ENCODE peak calls at places on chromosomes 5 and 9, in four cellular contexts. Z, H, I and N are unnamed samples.

GRCh38 chr5:141613344-141613743 is 5.5 kb downstream of the DIAPH1 start:
- DNase-seq in Z (no peak), I (no peak), H (no peak), N (no peak)

GRCh38 chr5:122076023-122076422 is 2.0 kb downstream of the LOX start:
- DNase-seq in H (no peak), I (no peak), Z (no peak), N (no peak)

GRCh38 chr5:154477382-154478223 is 424 bp downstream of the HAND1 start:
- DNase-seq in I (peak), Z (peak), H (no peak), N (no peak)

GRCh38 chr5:134079748-134080581 is 34.5 kb upstream of the TCF7 start:
- DNase-seq in Z (no peak), H (no peak), I (no peak), N (no peak)

GRCh38 chr9:16475996-16476395 is 394.5 kb downstream of the BNC2 start:
- DNase-seq in Z (no peak), H (no peak), I (no peak), N (no peak)

GRCh38 chr5:28896949-28897348 is 1858.6 kb upstream of the CDH9 start:
- DNase-seq in H (no peak), I (no peak), Z (no peak), N (no peak)

GRCh38 chr5:82540301-82540700 is 262.1 kb upstream of the RPS23 start:
- DNase-seq in H (no peak), I (no peak), Z (no peak), N (no peak)

GRCh38 chr9:21392270-21392669 is 7.1 kb upstream of the IFNA2 start:
- DNase-seq in H (no peak), I (no peak), Z (no peak), N (no peak)

GRCh38 chr5:132941331-132941730 is 22.1 kb downstream of the AFF4 start:
- DNase-seq in Z (no peak), H (no peak), I (no peak), N (no peak)

GRCh38 chr5:17216176-17216973 is 1.1 kb upstream of the BASP1 start:
- DNase-seq in Z (peak), H (no peak), I (peak), N (peak)

GRCh38 chr5:75239681-75240080 is 3.0 kb upstream of the ANKRD31 start:
- DNase-seq in Z (no peak), H (no peak), I (no peak), N (no peak)

GRCh38 chr9:27183701-27184100 is 74.7 kb downstream of the TEK start:
- DNase-seq in H (no peak), I (no peak), Z (no peak), N (no peak)

GRCh38 chr5:141742866-141743651 is 61.0 kb upstream of the ARAP3 start:
- DNase-seq in Z (peak), I (no peak), H (no peak), N (no peak)

GRCh38 chr9:30932226-30932625 is 1452.2 kb upstream of the ACO1 start:
- DNase-seq in H (no peak), I (no peak), Z (no peak), N (no peak)

GRCh38 chr5:65483474-65484346 is 2.0 kb upstream of the ADAMTS6 start:
- DNase-seq in Z (peak), I (no peak), H (no peak), N (peak)

GRCh38 chr5:172383231-172383802 is 71.0 kb downstream of the SH3PXD2B start:
- DNase-seq in I (no peak), H (no peak), Z (no peak), N (no peak)

GRCh38 chr5:167861134-167861930 is 430.1 kb upstream of the WWC1 start:
- DNase-seq in H (no peak), Z (peak), I (no peak), N (no peak)

GRCh38 chr9:93468763-93469456 is 15.5 kb upstream of the FAM120AOS start:
- DNase-seq in Z (peak), I (no peak), H (peak), N (no peak)

GRCh38 chr5:30414078-30414477 is 779.4 kb upstream of the CDH6 start:
- DNase-seq in H (no peak), I (no peak), Z (no peak), N (no peak)

GRCh38 chr5:42514759-42515158 is 91.5 kb downstream of the GHR start:
- DNase-seq in Z (peak), H (no peak), I (no peak), N (no peak)

GRCh38 chr5:14397717-14398116 is 183.9 kb upstream of the OTULINL start:
- DNase-seq in H (peak), Z (no peak), I (no peak), N (no peak)

GRCh38 chr5:8788246-8788645 is 757.6 kb downstream of the SEMA5A start:
- DNase-seq in I (no peak), Z (no peak), H (no peak), N (no peak)

GRCh38 chr5:133828727-133829126 is 139.7 kb downstream of the C5orf15 start:
- DNase-seq in I (no peak), Z (no peak), H (no peak), N (no peak)

GRCh38 chr5:32713396-32714381 is 2.6 kb downstream of the NPR3 start:
- DNase-seq in H (no peak), Z (peak), I (no peak), N (no peak)

GRCh38 chr5:172395483-172395882 is 58.8 kb downstream of the SH3PXD2B start:
- DNase-seq in I (no peak), Z (no peak), H (no peak), N (no peak)

GRCh38 chr5:135266975-135267374 is 132.1 kb downstream of the MACROH2A1 start:
- DNase-seq in I (no peak), Z (no peak), H (no peak), N (no peak)

GRCh38 chr5:175800656-175801081 is 70.7 kb upstream of the CPLX2 start:
- DNase-seq in Z (no peak), H (no peak), I (no peak), N (no peak)

GRCh38 chr9:113011911-113012381 is at the start of gene ZNF883:
- DNase-seq in H (peak), I (no peak), Z (peak), N (no peak)

GRCh38 chr9:95852059-95853032 is 23.1 kb upstream of the ERCC6L2 start:
- DNase-seq in Z (no peak), I (no peak), H (no peak), N (peak)

GRCh38 chr5:73692166-73692640 is 66.2 kb downstream of the ARHGEF28 start:
- DNase-seq in H (peak), Z (no peak), I (no peak), N (no peak)

GRCh38 chr5:68962632-68963484 is 131.0 kb upstream of the SLC30A5 start:
- DNase-seq in Z (peak), H (peak), I (no peak), N (no peak)